ENCODE peak calls at places on chromosomes 12 and 14, in nine cellular contexts. One of them, this sample, is unnamed.
A peak's percentile ranks its signal among the peaks of the same experiment; 100 is the strongest.

GRCh38 chr12:95204141-95204866 is 13.0 kb downstream of the FGD6 start:
- DNase-seq in lower lobe of right lung: peak; percentile 57
- DNase-seq in kidney: peak; percentile 84
- DNase-seq in left lung: no peak
- DNase-seq in cardiac muscle cell: peak; percentile 39
- DNase-seq in astrocyte: peak; percentile 93
- DNase-seq in stomach: peak; percentile 30
- DNase-seq in bronchial epithelial cell: peak; percentile 99
- DNase-seq in mucosa of descending colon: peak; percentile 68
- DNase-seq in this sample: peak; percentile 94

GRCh38 chr12:104535383-104535782 is 78.6 kb downstream of the CHST11 start:
- DNase-seq in cardiac muscle cell: no peak
- DNase-seq in left lung: no peak
- DNase-seq in stomach: no peak
- DNase-seq in lower lobe of right lung: no peak
- DNase-seq in mucosa of descending colon: no peak
- DNase-seq in kidney: no peak
- DNase-seq in astrocyte: peak; percentile 56
- DNase-seq in bronchial epithelial cell: no peak
- DNase-seq in this sample: no peak

GRCh38 chr12:123905319-123905925 is 67.2 kb downstream of the CCDC92 start:
- DNase-seq in stomach: peak; percentile 64
- DNase-seq in kidney: peak; percentile 23
- DNase-seq in left lung: no peak
- DNase-seq in bronchial epithelial cell: peak; percentile 72
- DNase-seq in lower lobe of right lung: no peak
- DNase-seq in cardiac muscle cell: peak; percentile 46
- DNase-seq in astrocyte: peak; percentile 59
- DNase-seq in mucosa of descending colon: no peak
- DNase-seq in this sample: peak; percentile 76

GRCh38 chr12:2638273-2639019 is 156.3 kb upstream of the FKBP4 start:
- DNase-seq in stomach: no peak
- DNase-seq in kidney: peak; percentile 20
- DNase-seq in bronchial epithelial cell: no peak
- DNase-seq in lower lobe of right lung: no peak
- DNase-seq in left lung: no peak
- DNase-seq in mucosa of descending colon: no peak
- DNase-seq in cardiac muscle cell: no peak
- DNase-seq in astrocyte: no peak
- DNase-seq in this sample: no peak

GRCh38 chr14:28294834-28295440 is 471.6 kb upstream of the FOXG1 start:
- DNase-seq in left lung: no peak
- DNase-seq in stomach: no peak
- DNase-seq in mucosa of descending colon: no peak
- DNase-seq in cardiac muscle cell: peak; percentile 44
- DNase-seq in lower lobe of right lung: no peak
- DNase-seq in bronchial epithelial cell: peak; percentile 47
- DNase-seq in kidney: no peak
- DNase-seq in astrocyte: peak; percentile 61
- DNase-seq in this sample: peak; percentile 19

GRCh38 chr14:51652168-51653095 is 722 bp downstream of the FRMD6 start:
- DNase-seq in lower lobe of right lung: peak; percentile 58
- DNase-seq in left lung: peak; percentile 88
- DNase-seq in kidney: peak; percentile 86
- DNase-seq in cardiac muscle cell: no peak
- DNase-seq in mucosa of descending colon: peak; percentile 59
- DNase-seq in bronchial epithelial cell: no peak
- DNase-seq in stomach: peak; percentile 38
- DNase-seq in astrocyte: no peak
- DNase-seq in this sample: no peak

GRCh38 chr14:65531148-65531547 is 118.6 kb downstream of the FUT8 start:
- DNase-seq in kidney: no peak
- DNase-seq in mucosa of descending colon: no peak
- DNase-seq in lower lobe of right lung: no peak
- DNase-seq in bronchial epithelial cell: no peak
- DNase-seq in stomach: no peak
- DNase-seq in astrocyte: no peak
- DNase-seq in cardiac muscle cell: no peak
- DNase-seq in left lung: no peak
- DNase-seq in this sample: no peak

GRCh38 chr14:100654814-100655795 is 67.9 kb upstream of the BEGAIN start:
- DNase-seq in bronchial epithelial cell: no peak
- DNase-seq in kidney: no peak
- DNase-seq in stomach: peak; percentile 57
- DNase-seq in lower lobe of right lung: peak; percentile 62
- DNase-seq in left lung: peak; percentile 89
- DNase-seq in mucosa of descending colon: peak; percentile 67
- DNase-seq in cardiac muscle cell: peak; percentile 60
- DNase-seq in astrocyte: peak; percentile 30
- DNase-seq in this sample: no peak

GRCh38 chr12:108305520-108305919 is 33.6 kb downstream of the CMKLR1 start:
- DNase-seq in kidney: peak; percentile 92
- DNase-seq in left lung: peak; percentile 85
- DNase-seq in astrocyte: peak; percentile 84
- DNase-seq in stomach: peak; percentile 46
- DNase-seq in mucosa of descending colon: peak; percentile 75
- DNase-seq in cardiac muscle cell: peak; percentile 8
- DNase-seq in lower lobe of right lung: peak; percentile 83
- DNase-seq in bronchial epithelial cell: peak; percentile 26
- DNase-seq in this sample: peak; percentile 87

GRCh38 chr14:94540031-94540794 is 21.0 kb upstream of the SERPINA4 start:
- DNase-seq in stomach: no peak
- DNase-seq in left lung: no peak
- DNase-seq in astrocyte: no peak
- DNase-seq in cardiac muscle cell: no peak
- DNase-seq in bronchial epithelial cell: no peak
- DNase-seq in kidney: no peak
- DNase-seq in lower lobe of right lung: no peak
- DNase-seq in mucosa of descending colon: no peak
- DNase-seq in this sample: peak; percentile 51

GRCh38 chr12:77001181-77001758 is 64.1 kb downstream of the E2F7 start:
- DNase-seq in kidney: no peak
- DNase-seq in astrocyte: no peak
- DNase-seq in cardiac muscle cell: no peak
- DNase-seq in stomach: no peak
- DNase-seq in bronchial epithelial cell: no peak
- DNase-seq in lower lobe of right lung: no peak
- DNase-seq in left lung: no peak
- DNase-seq in mucosa of descending colon: no peak
- DNase-seq in this sample: no peak

GRCh38 chr12:88946377-88946997 is 366.2 kb upstream of the KITLG start:
- DNase-seq in mucosa of descending colon: no peak
- DNase-seq in astrocyte: peak; percentile 88
- DNase-seq in stomach: no peak
- DNase-seq in cardiac muscle cell: no peak
- DNase-seq in lower lobe of right lung: no peak
- DNase-seq in left lung: no peak
- DNase-seq in kidney: no peak
- DNase-seq in bronchial epithelial cell: peak; percentile 55
- DNase-seq in this sample: peak; percentile 41

GRCh38 chr12:124457287-124458219 is 109.9 kb downstream of the NCOR2 start:
- DNase-seq in bronchial epithelial cell: no peak
- DNase-seq in astrocyte: no peak
- DNase-seq in stomach: peak; percentile 54
- DNase-seq in cardiac muscle cell: no peak
- DNase-seq in kidney: peak; percentile 90
- DNase-seq in mucosa of descending colon: peak; percentile 83
- DNase-seq in lower lobe of right lung: peak; percentile 86
- DNase-seq in left lung: peak; percentile 93
- DNase-seq in this sample: no peak

DNA sequence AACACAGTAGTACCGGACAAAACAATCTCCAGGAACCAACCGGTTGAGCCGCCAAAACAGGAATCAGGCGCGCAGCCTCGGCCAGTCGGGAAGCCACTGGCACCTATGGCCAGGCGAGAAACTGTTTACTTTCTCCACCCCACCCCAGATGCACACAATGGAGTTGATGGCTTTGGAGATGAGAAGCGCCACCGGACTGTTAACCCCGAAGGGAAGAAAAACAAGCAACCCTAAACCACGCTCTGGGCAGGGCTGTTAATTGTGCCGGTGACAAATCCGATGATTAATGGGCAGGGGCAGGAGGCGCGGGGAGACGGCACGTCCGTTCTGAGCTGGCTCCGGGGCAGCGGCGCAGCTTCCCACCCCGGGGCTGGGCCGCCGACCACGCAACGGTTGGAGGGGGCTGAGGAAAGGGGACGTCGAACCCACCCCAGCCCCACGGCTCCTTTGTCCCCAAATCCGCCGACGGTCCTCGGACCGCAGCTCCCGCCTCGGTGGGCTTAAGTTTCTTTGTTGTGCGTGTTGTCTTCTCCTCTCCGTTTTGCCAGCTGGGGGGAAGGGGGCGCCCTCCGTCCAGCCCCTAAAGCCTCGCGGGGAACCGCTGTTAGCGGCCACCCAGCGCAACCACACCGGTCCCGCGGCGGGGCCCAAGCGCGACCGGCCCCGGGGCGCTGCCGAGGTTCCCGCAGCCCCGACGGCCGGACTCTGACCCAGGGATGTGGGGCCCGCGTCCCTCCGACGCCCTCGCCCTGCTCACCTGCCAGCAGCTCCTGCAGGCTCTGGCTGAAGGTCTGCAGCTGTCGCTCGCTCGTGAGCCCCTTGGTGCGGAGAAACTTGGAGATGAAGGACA is 790 bp downstream of the BTG1 start:
- DNase-seq in left lung: peak; percentile 88
- DNase-seq in kidney: peak; percentile 91
- DNase-seq in bronchial epithelial cell: peak; percentile 60
- DNase-seq in mucosa of descending colon: peak; percentile 77
- DNase-seq in astrocyte: peak; percentile 63
- DNase-seq in stomach: peak; percentile 74
- DNase-seq in lower lobe of right lung: peak; percentile 70
- DNase-seq in cardiac muscle cell: peak; percentile 52
- DNase-seq in this sample: peak; percentile 30
- TF ChIP-seq CTCF in left lung: no peak
- TF ChIP-seq CTCF in kidney: no peak
- TF ChIP-seq CTCF in bronchial epithelial cell: no peak
- TF ChIP-seq CTCF in mucosa of descending colon: no peak
- TF ChIP-seq CTCF in astrocyte: no peak
- TF ChIP-seq CTCF in stomach: no peak
- TF ChIP-seq CTCF in lower lobe of right lung: no peak
- TF ChIP-seq CTCF in cardiac muscle cell: no peak
- TF ChIP-seq CTCF in this sample: peak; percentile 14

DNA sequence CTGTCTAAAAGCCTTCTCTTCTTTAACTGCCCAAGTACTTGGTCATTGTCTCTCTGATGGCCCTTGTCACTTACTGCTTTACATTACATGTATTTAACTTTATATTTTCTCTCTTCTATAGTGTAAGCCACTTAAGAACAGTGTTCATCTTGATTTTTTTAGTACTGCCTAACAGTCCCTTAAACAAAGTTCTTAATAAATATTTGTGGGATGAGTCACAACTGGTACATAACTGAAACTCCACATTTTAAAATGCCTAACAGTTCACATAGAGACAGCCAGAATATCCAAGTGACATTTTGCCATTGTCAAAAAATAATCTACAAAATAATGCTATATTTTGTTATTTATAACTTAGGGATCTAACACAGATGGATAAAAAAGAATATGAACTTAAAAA is 146.6 kb downstream of the STXBP6 start:
- DNase-seq in stomach: no peak
- DNase-seq in left lung: no peak
- DNase-seq in lower lobe of right lung: no peak
- DNase-seq in cardiac muscle cell: no peak
- DNase-seq in kidney: no peak
- DNase-seq in astrocyte: peak; percentile 75
- DNase-seq in bronchial epithelial cell: peak; percentile 5
- DNase-seq in mucosa of descending colon: no peak
- DNase-seq in this sample: no peak
- H3K36me3 ChIP-seq in stomach: no peaks in the 10 kb centered on the region
- H3K36me3 ChIP-seq in left lung: no peaks in the 10 kb centered on the region
- H3K36me3 ChIP-seq in lower lobe of right lung: no peaks in the 10 kb centered on the region
- H3K36me3 ChIP-seq in cardiac muscle cell: no peaks in the 10 kb centered on the region
- H3K36me3 ChIP-seq in kidney: no peaks in the 10 kb centered on the region
- H3K36me3 ChIP-seq in astrocyte: no peaks in the 10 kb centered on the region
- H3K36me3 ChIP-seq in bronchial epithelial cell: no peaks in the 10 kb centered on the region
- H3K36me3 ChIP-seq in mucosa of descending colon: no peaks in the 10 kb centered on the region
- H3K36me3 ChIP-seq in this sample: no peaks in the 10 kb centered on the region

GRCh38 chr12:121228919-121229650 is 19.2 kb downstream of the P2RX4 start:
- DNase-seq in astrocyte: no peak
- DNase-seq in lower lobe of right lung: no peak
- DNase-seq in cardiac muscle cell: no peak
- DNase-seq in bronchial epithelial cell: no peak
- DNase-seq in mucosa of descending colon: no peak
- DNase-seq in left lung: peak; percentile 56
- DNase-seq in kidney: peak; percentile 60
- DNase-seq in stomach: no peak
- DNase-seq in this sample: no peak

GRCh38 chr12:121232163-121232562 is 22.2 kb downstream of the P2RX4 start:
- DNase-seq in astrocyte: no peak
- DNase-seq in kidney: no peak
- DNase-seq in bronchial epithelial cell: no peak
- DNase-seq in left lung: peak; percentile 74
- DNase-seq in stomach: no peak
- DNase-seq in lower lobe of right lung: no peak
- DNase-seq in mucosa of descending colon: no peak
- DNase-seq in cardiac muscle cell: no peak
- DNase-seq in this sample: no peak

GRCh38 chr12:121233628-121234020 is 23.7 kb downstream of the P2RX4 start:
- DNase-seq in kidney: no peak
- DNase-seq in cardiac muscle cell: no peak
- DNase-seq in astrocyte: no peak
- DNase-seq in mucosa of descending colon: no peak
- DNase-seq in bronchial epithelial cell: no peak
- DNase-seq in left lung: peak; percentile 74
- DNase-seq in stomach: no peak
- DNase-seq in lower lobe of right lung: no peak
- DNase-seq in this sample: no peak

GRCh38 chr12:121232977-121233627 is 23.2 kb downstream of the P2RX4 start:
- DNase-seq in lower lobe of right lung: no peak
- DNase-seq in mucosa of descending colon: no peak
- DNase-seq in left lung: peak; percentile 48
- DNase-seq in stomach: no peak
- DNase-seq in kidney: no peak
- DNase-seq in astrocyte: no peak
- DNase-seq in cardiac muscle cell: no peak
- DNase-seq in bronchial epithelial cell: no peak
- DNase-seq in this sample: no peak

GRCh38 chr12:121230538-121230907 is 20.6 kb downstream of the P2RX4 start:
- DNase-seq in mucosa of descending colon: no peak
- DNase-seq in cardiac muscle cell: no peak
- DNase-seq in bronchial epithelial cell: no peak
- DNase-seq in lower lobe of right lung: no peak
- DNase-seq in stomach: no peak
- DNase-seq in left lung: peak; percentile 41
- DNase-seq in kidney: no peak
- DNase-seq in astrocyte: no peak
- DNase-seq in this sample: no peak
- TF ChIP-seq CTCF in mucosa of descending colon: no peak
- TF ChIP-seq CTCF in cardiac muscle cell: no peak
- TF ChIP-seq CTCF in bronchial epithelial cell: no peak
- TF ChIP-seq CTCF in lower lobe of right lung: no peak
- TF ChIP-seq CTCF in stomach: no peak
- TF ChIP-seq CTCF in left lung: no peak
- TF ChIP-seq CTCF in kidney: no peak
- TF ChIP-seq CTCF in astrocyte: no peak
- TF ChIP-seq CTCF in this sample: no peak

DNA sequence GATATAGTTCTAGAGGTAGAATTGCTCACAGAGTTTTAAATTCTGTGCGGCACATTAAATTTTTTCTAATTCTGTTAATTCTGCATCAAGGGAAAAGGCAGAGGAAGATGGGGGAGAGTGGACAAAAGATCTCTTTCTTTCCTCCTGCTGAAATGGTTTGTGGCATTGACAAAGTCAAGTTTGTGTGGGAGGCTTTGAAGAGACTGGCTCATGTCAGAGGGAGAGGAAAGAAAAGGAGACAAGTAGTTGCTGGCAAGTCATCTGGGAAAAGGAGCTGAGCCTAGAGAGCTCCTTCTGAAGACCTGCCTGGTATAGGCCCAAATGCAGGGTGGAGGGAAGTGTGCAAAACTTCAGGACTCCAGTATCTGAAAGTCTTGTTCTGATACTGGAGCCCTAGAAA is 36.3 kb downstream of the TTLL5 start:
- DNase-seq in mucosa of descending colon: no peak
- DNase-seq in cardiac muscle cell: no peak
- DNase-seq in lower lobe of right lung: no peak
- DNase-seq in astrocyte: no peak
- DNase-seq in kidney: no peak
- DNase-seq in stomach: no peak
- DNase-seq in left lung: no peak
- DNase-seq in bronchial epithelial cell: no peak
- DNase-seq in this sample: no peak
- H3K36me3 ChIP-seq in mucosa of descending colon: no peaks in the 10 kb centered on the region
- H3K36me3 ChIP-seq in cardiac muscle cell: peaks cover 10% of the 10 kb centered on the region
- H3K36me3 ChIP-seq in lower lobe of right lung: peaks cover 44% of the 10 kb centered on the region
- H3K36me3 ChIP-seq in astrocyte: peaks cover 18% of the 10 kb centered on the region
- H3K36me3 ChIP-seq in kidney: peaks cover 12% of the 10 kb centered on the region
- H3K36me3 ChIP-seq in stomach: peaks cover 78% of the 10 kb centered on the region
- H3K36me3 ChIP-seq in left lung: no peaks in the 10 kb centered on the region
- H3K36me3 ChIP-seq in bronchial epithelial cell: peaks cover 3% of the 10 kb centered on the region
- H3K36me3 ChIP-seq in this sample: peaks cover 3% of the 10 kb centered on the region